ENCODE peak calls at places on chromosome 12, in four cellular contexts. T, A, P and F are unnamed samples.
A peak's percentile ranks its signal among the peaks of the same experiment; 100 is the strongest.

GRCh38 chr12:69396041-69396440 is 36.5 kb downstream of the YEATS4 start:
- DNase-seq in P (no peak), A (no peak), T (no peak), F (no peak)

GRCh38 chr12:55957106-55957859 is 8.6 kb downstream of the PMEL start:
- DNase-seq in P (no peak), T (no peak), A (no peak), F (no peak)

GRCh38 chr12:84161296-84161695 is 751.3 kb downstream of the SLC6A15 start:
- DNase-seq in A (no peak), T (no peak), P (no peak), F (no peak)

GRCh38 chr12:482061-482460 is 22.3 kb downstream of the B4GALNT3 start:
- DNase-seq in A (no peak), P (no peak), T (no peak), F (no peak)

GRCh38 chr12:106275458-106275857 is 27.1 kb upstream of the TCP11L2 start:
- DNase-seq in A (no peak), T (no peak), P (no peak), F (no peak)

GRCh38 chr12:22974865-22975264 is 349.9 kb downstream of the ETNK1 start:
- DNase-seq in A (no peak), T (peak; percentile 64), P (peak; percentile 9), F (peak; percentile 13)

GRCh38 chr12:122022393-122023338 is 982 bp downstream of the BCL7A start:
- DNase-seq in T (no peak), P (peak; percentile 65), A (no peak), F (no peak)

GRCh38 chr12:108381793-108382436 is 42.8 kb upstream of the CMKLR1 start:
- DNase-seq in T (no peak), P (no peak), A (no peak), F (no peak)

GRCh38 chr12:78403136-78403535 is 461.4 kb upstream of the SYT1 start:
- DNase-seq in P (no peak), A (no peak), T (peak; percentile 30), F (no peak)

GRCh38 chr12:68324531-68324930 is 7.6 kb downstream of the MDM1 start:
- DNase-seq in P (no peak), T (no peak), A (no peak), F (no peak)

GRCh38 chr12:18837025-18837424 is 99.1 kb downstream of the CAPZA3 start:
- DNase-seq in T (no peak), A (no peak), P (no peak), F (no peak)

GRCh38 chr12:55812088-55812487 is 5.4 kb downstream of the SARNP start:
- DNase-seq in A (no peak), P (no peak), T (no peak), F (no peak)

GRCh38 chr12:132068250-132068649 is 75.9 kb downstream of the DDX51 start:
- DNase-seq in P (no peak), T (no peak), A (no peak), F (no peak)

GRCh38 chr12:110733089-110733715 is 9.5 kb downstream of the PPP1CC start:
- DNase-seq in A (no peak), P (no peak), T (no peak), F (no peak)

GRCh38 chr12:79601908-79602307 is 88.9 kb downstream of the PAWR start:
- DNase-seq in A (no peak), T (no peak), P (no peak), F (no peak)

GRCh38 chr12:108611884-108612415 is 14.1 kb upstream of the TMEM119 start:
- DNase-seq in T (peak; percentile 52), P (peak; percentile 64), A (no peak), F (peak; percentile 44)

GRCh38 chr12:85356596-85357385 is 76.8 kb downstream of the ALX1 start:
- DNase-seq in A (no peak), T (no peak), P (no peak), F (no peak)

GRCh38 chr12:51632598-51632997 is 41.6 kb downstream of the SCN8A start:
- DNase-seq in P (no peak), T (no peak), A (no peak), F (no peak)

GRCh38 chr12:132353811-132354210 is 24.4 kb upstream of the GALNT9 start:
- DNase-seq in P (no peak), T (no peak), A (no peak), F (no peak)

GRCh38 chr12:126338031-126338441 is 1272.8 kb downstream of the AACS start:
- DNase-seq in P (no peak), T (no peak), A (no peak), F (no peak)

GRCh38 chr12:46269429-46270241 is 792 bp upstream of the SLC38A1 start:
- DNase-seq in P (no peak), T (no peak), A (no peak), F (no peak)

GRCh38 chr12:2804390-2805145 is 7.9 kb upstream of the ITFG2 start:
- DNase-seq in P (no peak), T (no peak), A (no peak), F (no peak)

GRCh38 chr12:29283969-29284368 is 97.0 kb downstream of the ERGIC2 start:
- DNase-seq in A (no peak), P (no peak), T (no peak), F (no peak)

GRCh38 chr12:128920468-128920867 is 67.2 kb downstream of the GLT1D1 start:
- DNase-seq in T (no peak), A (no peak), P (no peak), F (no peak)

GRCh38 chr12:107468182-107468581 is 217.4 kb upstream of the PWP1 start:
- DNase-seq in P (no peak), A (no peak), T (no peak), F (no peak)

GRCh38 chr12:18443768-18444437 is 182.6 kb downstream of the PIK3C2G start:
- DNase-seq in A (no peak), T (no peak), P (no peak), F (no peak)

GRCh38 chr12:45208604-45209487 is 7.0 kb upstream of the ANO6 start:
- DNase-seq in P (no peak), A (no peak), T (peak; percentile 61), F (peak; percentile 48)

GRCh38 chr12:76450690-76451089 is 102.5 kb upstream of the BBS10 start:
- DNase-seq in P (peak; percentile 11), T (peak; percentile 75), A (no peak), F (no peak)

GRCh38 chr12:76451528-76451927 is 103.3 kb upstream of the BBS10 start:
- DNase-seq in A (no peak), T (peak; percentile 2), P (no peak), F (peak; percentile 11)

GRCh38 chr12:76449993-76450392 is 101.8 kb upstream of the BBS10 start:
- DNase-seq in P (no peak), T (no peak), A (no peak), F (no peak)

GRCh38 chr12:76446090-76446489 is 97.9 kb upstream of the BBS10 start:
- DNase-seq in A (no peak), T (no peak), P (no peak), F (no peak)

DNA sequence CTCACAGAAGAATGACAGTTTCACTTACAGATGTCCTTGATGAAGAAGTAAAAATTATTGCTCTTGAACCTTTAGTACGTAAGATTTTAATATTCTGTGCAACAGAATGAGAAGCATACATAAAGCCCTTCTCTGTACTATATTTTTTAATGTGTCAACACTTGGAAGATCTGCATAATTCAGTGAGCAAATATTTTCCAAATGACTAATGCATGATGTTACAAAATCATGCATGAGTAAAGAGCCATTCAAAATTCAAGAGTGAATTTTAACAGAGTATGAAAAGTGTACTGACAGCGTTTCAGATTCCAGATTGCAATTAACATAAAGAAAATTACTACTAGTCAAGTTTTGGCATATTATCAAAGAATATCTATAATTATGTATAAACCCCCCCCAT is 101.4 kb upstream of the BBS10 start:
- DNase-seq in P (no peak), A (no peak), T (peak; percentile 7), F (no peak)
- TF ChIP-seq JUNB in P (no peak), A (no peak), T (peak; percentile 26), F (no peak)

DNA sequence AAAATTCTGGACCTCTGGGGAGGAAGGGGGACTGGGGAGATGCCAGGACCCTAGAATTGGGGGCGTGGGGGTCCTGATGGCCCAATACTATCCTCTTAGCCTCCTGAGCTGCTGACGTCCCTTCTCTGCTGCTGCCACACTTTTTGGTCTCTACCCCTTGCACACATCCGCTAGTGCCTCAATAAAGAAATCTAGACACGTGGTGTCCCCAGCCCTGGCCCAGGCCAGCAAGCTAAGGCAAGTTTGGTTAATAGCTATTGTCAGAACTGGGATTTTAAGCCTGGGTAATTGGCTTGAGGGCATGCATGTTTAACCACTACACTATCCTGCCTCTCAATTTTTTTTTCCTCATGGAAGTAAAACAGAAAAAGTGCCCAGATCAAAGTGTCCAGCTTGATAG is 962 bp downstream of the OAS2 start:
- DNase-seq in P (no peak), T (no peak), A (peak; percentile 38), F (no peak)
- TF ChIP-seq MAX in P (no peak), T (no peak), A (peak; percentile 77), F (no peak)

GRCh38 chr12:103278329-103278728 is 217.4 kb downstream of the C12orf42 start:
- DNase-seq in P (no peak), A (no peak), T (no peak), F (no peak)

GRCh38 chr12:103268831-103269514 is 226.8 kb downstream of the C12orf42 start:
- DNase-seq in P (no peak), T (no peak), A (no peak), F (no peak)

GRCh38 chr12:103269962-103270361 is 225.8 kb downstream of the C12orf42 start:
- DNase-seq in T (no peak), A (no peak), P (no peak), F (no peak)

GRCh38 chr12:103272949-103273348 is 222.8 kb downstream of the C12orf42 start:
- DNase-seq in P (no peak), A (no peak), T (no peak), F (no peak)

DNA sequence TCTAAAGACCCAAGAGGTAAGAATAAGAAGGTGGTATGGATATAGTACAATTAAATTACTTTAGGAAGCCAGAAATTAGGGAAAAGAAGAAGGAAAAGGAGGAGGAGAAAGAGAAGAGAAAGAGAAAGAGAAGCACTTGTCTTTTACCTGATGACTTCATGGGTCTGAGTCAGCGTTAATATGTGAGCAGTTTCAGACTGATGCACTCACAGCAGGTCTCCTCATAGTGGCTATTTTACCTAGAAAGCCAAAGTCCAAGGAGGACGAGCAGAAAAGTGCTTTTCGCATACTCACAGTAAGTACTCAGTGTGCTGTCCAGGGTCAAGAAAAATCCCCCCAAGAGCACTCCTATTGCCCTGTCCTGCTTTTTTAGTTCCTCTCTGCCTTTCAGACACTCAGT is 222.1 kb downstream of the C12orf42 start:
- DNase-seq in A (no peak), P (no peak), T (no peak), F (no peak)
- TF ChIP-seq JUNB in A (no peak), P (no peak), T (no peak), F (no peak)

GRCh38 chr12:57240926-57241555 is 9.9 kb downstream of the STAC3 start:
- DNase-seq in T (peak; percentile 59), P (no peak), A (no peak), F (no peak)

GRCh38 chr12:57243521-57244305 is 7.3 kb downstream of the STAC3 start:
- DNase-seq in P (peak; percentile 85), A (no peak), T (peak; percentile 91), F (peak; percentile 54)

GRCh38 chr12:57242691-57243454 is 8.1 kb downstream of the STAC3 start:
- DNase-seq in T (peak; percentile 82), A (no peak), P (peak; percentile 76), F (peak; percentile 38)

GRCh38 chr12:57241556-57242310 is 9.3 kb downstream of the STAC3 start:
- DNase-seq in P (no peak), A (no peak), T (no peak), F (no peak)

DNA sequence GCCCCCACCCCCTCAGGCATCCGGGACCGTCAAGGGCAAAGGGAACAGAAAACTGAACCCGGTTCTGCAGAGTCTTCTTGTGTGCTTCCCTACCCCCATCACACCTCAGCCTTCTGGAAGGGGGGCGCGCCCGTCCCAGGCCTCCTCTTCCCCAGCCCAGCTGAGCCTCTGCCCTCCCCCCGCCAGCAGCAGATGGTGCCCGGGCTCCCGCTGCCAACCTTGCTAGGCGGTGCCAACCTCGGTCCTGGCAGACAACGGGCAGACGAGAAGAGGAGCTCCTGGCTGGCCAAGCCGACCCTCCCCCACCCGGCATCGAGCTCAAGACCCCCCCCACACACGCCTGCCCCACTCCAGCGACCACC is 8.7 kb downstream of the STAC3 start:
- DNase-seq in P (no peak), T (no peak), A (no peak), F (no peak)
- TF ChIP-seq MAX in P (no peak), T (no peak), A (no peak), F (no peak)